ENCODE peak calls at places on chromosomes 16 and 17, in seven cellular contexts. V, R, I, Z, Y, K and G are unnamed samples.

GRCh38 chr16:19001788-19002187 is 18.1 kb downstream of the TMC7 start:
- DNase-seq in V (no peak), R (no peak), I (no peak), Z (no peak), Y (peak; percentile 94), K (no peak), G (peak; percentile 98)

GRCh38 chr17:16820161-16820877 is 130.3 kb downstream of the CCDC144A start:
- DNase-seq in V (no peak), R (no peak), I (no peak), Z (peak; percentile 60), Y (no peak), K (no peak), G (no peak)

GRCh38 chr17:43772877-43773648 is 5.7 kb downstream of the DUSP3 start:
- DNase-seq in V (no peak), R (peak; percentile 31), I (no peak), Z (no peak), Y (no peak), K (no peak), G (no peak)

GRCh38 chr16:46673320-46674013 is 15.5 kb downstream of the VPS35 start:
- DNase-seq in V (no peak), R (no peak), I (peak; percentile 17), Z (no peak), Y (peak; percentile 74), K (no peak), G (peak; percentile 37)

GRCh38 chr16:21554795-21555585 is 44.4 kb upstream of the METTL9 start:
- DNase-seq in V (peak; percentile 96), R (peak; percentile 97), I (peak; percentile 81), Z (peak; percentile 86), Y (peak; percentile 96), K (peak; percentile 42), G (peak; percentile 89)

GRCh38 chr17:10754861-10755591 is 25.2 kb upstream of the TMEM220 start:
- DNase-seq in V (no peak), R (no peak), I (no peak), Z (no peak), Y (no peak), K (no peak), G (no peak)

GRCh38 chr17:2406903-2407790 is 6.3 kb upstream of the MNT start:
- DNase-seq in V (peak; percentile 64), R (peak; percentile 25), I (no peak), Z (peak; percentile 93), Y (peak; percentile 98), K (no peak), G (peak; percentile 82)

GRCh38 chr17:61594294-61594825 is 3.3 kb upstream of the NACA2 start:
- DNase-seq in V (no peak), R (no peak), I (no peak), Z (no peak), Y (peak; percentile 20), K (no peak), G (no peak)

GRCh38 chr16:11152677-11153321 is 103.2 kb downstream of the SOCS1 start:
- DNase-seq in V (no peak), R (no peak), I (no peak), Z (no peak), Y (no peak), K (no peak), G (no peak)

GRCh38 chr16:27426423-27427408 is 24.7 kb downstream of the IL21R start:
- DNase-seq in V (no peak), R (no peak), I (peak; percentile 67), Z (peak; percentile 18), Y (peak; percentile 94), K (peak; percentile 71), G (peak; percentile 95)

GRCh38 chr17:51435171-51435552 is 174.8 kb downstream of the UTP18 start:
- DNase-seq in V (no peak), R (no peak), I (no peak), Z (no peak), Y (no peak), K (no peak), G (no peak)

GRCh38 chr16:78443780-78444422 is 344.4 kb downstream of the WWOX start:
- DNase-seq in V (no peak), R (no peak), I (no peak), Z (no peak), Y (peak; percentile 0), K (no peak), G (no peak)

GRCh38 chr16:85148959-85149358 is 36.7 kb upstream of the CIBAR2 start:
- DNase-seq in V (no peak), R (no peak), I (no peak), Z (no peak), Y (peak; percentile 84), K (no peak), G (peak; percentile 58)

GRCh38 chr16:35749253-35750141 is 2290.1 kb downstream of the TP53TG3F start:
- DNase-seq in V (no peak), R (peak; percentile 55), I (no peak), Z (no peak), Y (no peak), K (no peak), G (no peak)

GRCh38 chr16:35750157-35750689 is 2290.8 kb downstream of the TP53TG3F start:
- DNase-seq in V (no peak), R (peak; percentile 30), I (no peak), Z (no peak), Y (no peak), K (no peak), G (no peak)

GRCh38 chr16:35752012-35752772 is 2292.8 kb downstream of the TP53TG3F start:
- DNase-seq in V (no peak), R (peak; percentile 50), I (no peak), Z (no peak), Y (no peak), K (no peak), G (no peak)

GRCh38 chr16:35751191-35751941 is 2292.0 kb downstream of the TP53TG3F start:
- DNase-seq in V (no peak), R (peak; percentile 60), I (no peak), Z (no peak), Y (no peak), K (no peak), G (no peak)

GRCh38 chr16:35750701-35751104 is 2291.3 kb downstream of the TP53TG3F start:
- DNase-seq in V (no peak), R (peak; percentile 47), I (no peak), Z (no peak), Y (no peak), K (no peak), G (no peak)
- H3K9me3 ChIP-seq in V (no peaks in the 10 kb centered on the region), R (no peaks in the 10 kb centered on the region), I (no peaks in the 10 kb centered on the region), Z (no peaks in the 10 kb centered on the region), Y (no peaks in the 10 kb centered on the region), K (peaks cover 94% of the 10 kb centered on the region), G (no peaks in the 10 kb centered on the region)

GRCh38 chr17:74778960-74779359 is 2.8 kb upstream of the NAT9 start:
- DNase-seq in V (no peak), R (no peak), I (no peak), Z (no peak), Y (peak; percentile 57), K (no peak), G (no peak)
- H3K4me3 ChIP-seq in V (no peak overlapping the region), R (no peak overlapping the region), I (no peak overlapping the region), Z (no peak overlapping the region), Y (no peak overlapping the region), K (no peak overlapping the region), G (no peak overlapping the region)

DNA sequence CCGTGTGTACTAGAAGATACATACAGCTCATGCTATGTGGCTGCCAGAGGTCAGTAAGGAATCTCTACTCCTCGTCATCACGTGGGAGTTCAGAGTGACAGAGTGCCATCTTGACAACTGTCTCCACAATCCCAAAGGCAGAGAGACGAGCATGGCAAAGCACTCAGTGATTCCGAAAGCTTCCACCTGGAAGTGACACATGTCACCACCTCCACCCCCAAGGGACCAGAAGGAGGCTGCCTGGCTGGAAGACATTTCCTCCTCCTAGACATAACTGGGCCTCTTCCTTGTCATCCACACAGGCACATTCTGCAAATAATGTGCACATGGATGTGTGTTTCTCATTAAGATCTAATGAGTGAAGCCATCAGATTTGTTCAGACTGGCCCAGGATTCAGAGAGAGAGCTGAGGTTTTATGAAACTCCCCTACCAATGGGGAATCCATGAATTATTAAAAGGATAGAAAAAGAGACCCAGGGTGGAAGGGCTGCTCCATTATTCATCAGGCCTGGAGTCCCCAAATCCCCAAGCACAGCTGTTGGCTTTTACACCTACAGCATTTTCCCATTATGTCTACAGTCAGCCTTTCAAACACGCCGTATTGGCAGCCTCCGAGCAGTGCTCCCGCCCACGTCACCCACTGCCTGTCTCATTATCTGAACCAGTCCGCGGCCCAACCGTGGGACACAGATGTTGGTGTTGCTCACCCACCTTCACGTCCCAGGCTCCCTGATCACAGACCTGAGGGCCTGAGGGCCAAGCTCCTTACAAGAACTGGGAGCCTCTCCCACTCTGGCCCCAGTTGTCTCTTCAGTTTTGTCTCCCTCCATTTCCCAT is 3.3 kb upstream of the CACNG5 start:
- DNase-seq in V (no peak), R (no peak), I (no peak), Z (no peak), Y (peak; percentile 19), K (no peak), G (no peak)
- H3K27me3 ChIP-seq in V (peaks cover 24% of the 10 kb centered on the region), R (no peaks in the 10 kb centered on the region), I (peaks cover 4% of the 10 kb centered on the region), Z (peaks cover 31% of the 10 kb centered on the region), Y (peaks cover 43% of the 10 kb centered on the region), K (peaks cover 35% of the 10 kb centered on the region), G (peaks cover 38% of the 10 kb centered on the region)

GRCh38 chr16:63174801-63175200 is 1138.6 kb upstream of the CDH8 start:
- DNase-seq in V (no peak), R (no peak), I (no peak), Z (no peak), Y (no peak), K (no peak), G (no peak)
- H3K9me3 ChIP-seq in V (no peaks in the 10 kb centered on the region), R (no peaks in the 10 kb centered on the region), I (no peaks in the 10 kb centered on the region), Z (no peaks in the 10 kb centered on the region), Y (no peaks in the 10 kb centered on the region), K (peaks cover 6% of the 10 kb centered on the region), G (no peaks in the 10 kb centered on the region)

DNA sequence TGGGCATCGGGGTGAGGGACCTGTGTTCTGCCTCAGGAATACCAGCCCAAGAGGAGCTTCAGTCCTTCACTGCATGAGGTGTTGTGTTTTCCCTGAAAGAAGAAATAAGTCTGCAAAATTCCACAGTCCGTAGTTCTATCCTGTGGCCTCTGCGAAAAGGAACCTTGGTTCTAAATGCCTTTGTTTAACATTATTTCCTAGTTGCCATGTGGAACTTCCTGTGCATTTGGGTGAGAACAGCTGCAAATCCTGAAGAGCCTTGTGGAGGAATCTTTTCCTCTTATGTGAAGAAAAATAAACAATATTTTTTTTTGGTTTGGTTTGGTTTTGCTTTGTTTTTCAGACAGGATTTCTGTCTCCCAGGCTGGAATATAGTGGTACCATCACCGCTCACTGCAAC is 9.8 kb downstream of the PSKH1 start:
- DNase-seq in V (no peak), R (no peak), I (no peak), Z (no peak), Y (no peak), K (no peak), G (no peak)
- H3K4me3 ChIP-seq in V (no peak overlapping the region), R (no peak overlapping the region), I (no peak overlapping the region), Z (no peak overlapping the region), Y (no peak overlapping the region), K (no peak overlapping the region), G (no peak overlapping the region)